ENCODE peak calls at places on chromosomes 7 and 10, in four cellular contexts. C is CD8-positive, alpha-beta T cell; B is CD14-positive monocyte; E is AG08395. X is an unnamed sample.

GRCh38 chr10:71832967-71833366 is 18.1 kb downstream of the PSAP start:
- DNase-seq in E (no peak), B (no peak), C (no peak), X (no peak)

GRCh38 chr7:29207469-29207868 is 12.9 kb downstream of the CHN2 start:
- DNase-seq in E (no peak), B (no peak), C (no peak), X (no peak)

GRCh38 chr10:10975647-10976046 is 42.0 kb upstream of the CELF2 start:
- DNase-seq in B (no peak), C (no peak), E (no peak), X (no peak)

GRCh38 chr7:115879171-115879570 is 151.4 kb downstream of the TFEC start:
- DNase-seq in B (no peak), E (no peak), C (no peak), X (no peak)

GRCh38 chr10:16436367-16436757 is 448 bp upstream of the PTER start:
- DNase-seq in B (no peak), E (no peak), C (no peak), X (no peak)

GRCh38 chr10:6069101-6069931 is 7.1 kb upstream of the IL2RA start:
- DNase-seq in B (no peak), E (no peak), C (no peak), X (no peak)

GRCh38 chr10:43304687-43305333 is 37.9 kb upstream of the RASGEF1A start:
- DNase-seq in E (peak), B (peak), C (no peak), X (no peak)

GRCh38 chr10:12801214-12802087 is 200.1 kb downstream of the CCDC3 start:
- DNase-seq in C (no peak), B (no peak), E (no peak), X (no peak)

GRCh38 chr10:132457328-132458070 is 60.5 kb downstream of the PWWP2B start:
- DNase-seq in C (no peak), B (peak), E (no peak), X (peak)

GRCh38 chr10:3516191-3516590 is 268.8 kb downstream of the KLF6 start:
- DNase-seq in C (no peak), E (no peak), B (no peak), X (no peak)

GRCh38 chr10:45456822-45457221 is 82.8 kb downstream of the ALOX5 start:
- DNase-seq in E (no peak), B (no peak), C (no peak), X (no peak)

GRCh38 chr7:118080947-118081346 is 103.0 kb upstream of the LSM8 start:
- DNase-seq in E (no peak), B (no peak), C (no peak), X (peak)

GRCh38 chr7:66140924-66141323 is 26.3 kb downstream of the CRCP start:
- DNase-seq in C (no peak), E (peak), B (no peak), X (no peak)

GRCh38 chr10:117946525-117947070 is 100.1 kb downstream of the RAB11FIP2 start:
- DNase-seq in C (no peak), B (no peak), E (peak), X (no peak)

GRCh38 chr7:151572136-151572535 is 52.4 kb upstream of the RHEB start:
- DNase-seq in C (no peak), E (peak), B (no peak), X (no peak)

GRCh38 chr7:155847821-155848435 is 35.7 kb upstream of the SHH start:
- DNase-seq in B (no peak), E (no peak), C (no peak), X (no peak)

GRCh38 chr7:157785021-157785441 is 448.2 kb downstream of the DNAJB6 start:
- DNase-seq in C (no peak), E (no peak), B (no peak), X (no peak)

GRCh38 chr10:44437837-44438752 is 53.2 kb upstream of the CXCL12 start:
- DNase-seq in E (no peak), C (no peak), B (peak), X (no peak)

GRCh38 chr10:68625316-68625921 is 65.3 kb downstream of the TET1 start:
- DNase-seq in B (no peak), C (no peak), E (no peak), X (no peak)